ENCODE peak calls at places on chromosome 20, in seven cellular contexts. L, X, B, V, T, C and D are unnamed samples.
A peak's percentile ranks its signal among the peaks of the same experiment; 100 is the strongest.

GRCh38 chr20:20890751-20891150 is 178.3 kb upstream of the RALGAPA2 start:
- DNase-seq in X (no peak), L (no peak), T (no peak), C (no peak), V (no peak), B (no peak), D (no peak)

GRCh38 chr20:19977373-19977770 is 39.8 kb upstream of the NAA20 start:
- DNase-seq in C (no peak), X (no peak), B (no peak), V (no peak), L (no peak), T (no peak), D (no peak)

GRCh38 chr20:40558212-40558611 is 130.8 kb downstream of the MAFB start:
- DNase-seq in T (no peak), B (no peak), X (no peak), V (no peak), L (no peak), C (no peak), D (no peak)

GRCh38 chr20:34320861-34321260 is 17.7 kb upstream of the AHCY start:
- DNase-seq in C (no peak), B (no peak), L (no peak), V (no peak), X (no peak), T (no peak), D (no peak)

GRCh38 chr20:41249371-41249770 is 68.2 kb downstream of the ZHX3 start:
- DNase-seq in C (no peak), V (no peak), T (no peak), L (no peak), X (peak; percentile 92), B (peak; percentile 18), D (no peak)

GRCh38 chr20:18252597-18253451 is 35.5 kb upstream of the ZNF133 start:
- DNase-seq in T (no peak), C (no peak), X (no peak), B (peak; percentile 81), L (no peak), V (peak; percentile 73), D (no peak)

GRCh38 chr20:16701296-16701695 is 28.5 kb upstream of the SNRPB2 start:
- DNase-seq in X (peak; percentile 14), B (peak; percentile 33), V (peak; percentile 2), C (no peak), L (no peak), T (no peak), D (peak; percentile 57)

GRCh38 chr20:63543131-63543530 is 4.4 kb downstream of the SRMS start:
- DNase-seq in L (no peak), X (no peak), B (no peak), V (no peak), T (no peak), C (no peak), D (no peak)

GRCh38 chr20:44416082-44416715 is 59.5 kb upstream of the TTPAL start:
- DNase-seq in L (no peak), V (no peak), B (no peak), C (no peak), X (no peak), T (no peak), D (no peak)

GRCh38 chr20:21453676-21454075 is 56.4 kb upstream of the NKX2-4 start:
- DNase-seq in L (no peak), T (no peak), V (no peak), C (no peak), B (no peak), X (no peak), D (no peak)

GRCh38 chr20:1185316-1185741 is 548 bp upstream of the TMEM74B start:
- DNase-seq in X (no peak), B (no peak), T (peak; percentile 87), L (no peak), V (no peak), C (peak; percentile 80), D (no peak)

GRCh38 chr20:13874269-13875158 is 89.7 kb downstream of the NDUFAF5 start:
- DNase-seq in X (no peak), L (peak; percentile 25), T (no peak), B (no peak), C (no peak), V (no peak), D (no peak)

GRCh38 chr20:18904624-18905023 is 91.0 kb downstream of the SCP2D1 start:
- DNase-seq in T (no peak), B (peak; percentile 32), V (peak; percentile 1), X (no peak), L (no peak), C (no peak), D (peak; percentile 45)

GRCh38 chr20:37389241-37389747 is 43.4 kb downstream of the SRC start:
- DNase-seq in B (peak; percentile 16), L (no peak), X (no peak), T (peak; percentile 28), C (no peak), V (no peak), D (no peak)

GRCh38 chr20:37390891-37391525 is 45.1 kb downstream of the SRC start:
- DNase-seq in C (no peak), V (no peak), X (no peak), L (no peak), T (peak; percentile 19), B (peak; percentile 22), D (no peak)

GRCh38 chr20:37388831-37389230 is 42.9 kb downstream of the SRC start:
- DNase-seq in T (peak; percentile 21), X (no peak), L (no peak), V (no peak), C (no peak), B (peak; percentile 18), D (no peak)

GRCh38 chr20:37390503-37390890 is 44.6 kb downstream of the SRC start:
- DNase-seq in X (no peak), V (no peak), C (no peak), B (no peak), L (no peak), T (no peak), D (no peak)

DNA sequence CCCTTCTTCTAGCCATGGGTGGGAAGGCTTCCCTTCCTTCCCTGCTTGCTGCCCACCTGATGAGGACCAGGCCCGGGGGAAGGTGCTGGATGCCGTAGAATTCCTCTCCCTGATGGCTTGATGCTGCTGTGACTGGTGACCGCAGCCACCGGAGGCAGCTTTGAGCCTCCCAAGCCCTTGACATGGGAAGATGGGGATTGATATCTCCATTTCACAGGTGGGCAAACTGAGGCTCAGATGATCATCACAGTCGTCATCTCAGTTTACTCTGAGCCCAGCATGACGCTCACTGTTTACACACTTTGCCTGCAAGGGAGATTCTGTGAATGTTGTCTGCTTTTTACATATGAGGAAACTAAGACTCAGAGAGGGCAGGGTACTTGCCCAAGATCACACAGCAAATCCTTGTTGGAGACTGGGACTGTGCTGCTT is 43.9 kb downstream of the SRC start:
- DNase-seq in X (no peak), L (no peak), V (no peak), C (no peak), B (peak; percentile 59), T (peak; percentile 49), D (no peak)
- TF ChIP-seq CTCF in X (no peak), L (no peak), V (no peak), C (peak; percentile 34), B (peak; percentile 33), T (peak; percentile 12), D (no peak)

GRCh38 chr20:47577271-47577670 is 75.6 kb downstream of the NCOA3 start:
- DNase-seq in L (no peak), X (no peak), C (no peak), B (no peak), V (no peak), T (no peak), D (no peak)
- H3K4me3 ChIP-seq in L (no peak overlapping the region), X (peak overlapping the region; percentile 58), C (no peak overlapping the region), B (peak overlapping the region; percentile 23), V (no peak overlapping the region), T (no peak overlapping the region), D (no peak overlapping the region)

GRCh38 chr20:60952861-60953260 is 299.2 kb upstream of the CDH4 start:
- DNase-seq in C (no peak), T (no peak), B (no peak), L (no peak), V (no peak), X (no peak), D (no peak)

GRCh38 chr20:60948230-60948629 is 303.8 kb upstream of the CDH4 start:
- DNase-seq in V (no peak), B (no peak), T (no peak), C (no peak), X (no peak), L (no peak), D (no peak)

GRCh38 chr20:60953311-60953710 is 298.8 kb upstream of the CDH4 start:
- DNase-seq in X (no peak), C (no peak), L (no peak), T (no peak), B (no peak), V (no peak), D (no peak)

GRCh38 chr20:60955687-60956086 is 296.4 kb upstream of the CDH4 start:
- DNase-seq in V (no peak), T (no peak), C (no peak), X (no peak), L (no peak), B (no peak), D (no peak)

GRCh38 chr20:60950547-60950946 is 301.5 kb upstream of the CDH4 start:
- DNase-seq in B (no peak), X (no peak), L (no peak), T (no peak), V (no peak), C (no peak), D (no peak)
- TF ChIP-seq MAX in B (no peak), X (no peak), L (no peak), T (no peak), V (no peak), C (no peak), D (no peak)

GRCh38 chr20:58638467-58639181 is 12.5 kb upstream of the STX16 start:
- DNase-seq in X (no peak), T (no peak), C (no peak), L (no peak), V (no peak), B (no peak), D (no peak)

GRCh38 chr20:58636396-58636982 is 14.6 kb upstream of the STX16 start:
- DNase-seq in C (no peak), B (no peak), T (no peak), V (no peak), L (no peak), X (no peak), D (no peak)

GRCh38 chr20:58639182-58640146 is 11.6 kb upstream of the STX16 start:
- DNase-seq in L (no peak), X (no peak), T (no peak), V (no peak), B (no peak), C (no peak), D (no peak)

GRCh38 chr20:58636983-58637421 is 14.1 kb upstream of the STX16 start:
- DNase-seq in L (no peak), C (no peak), X (no peak), B (no peak), T (no peak), V (no peak), D (no peak)

GRCh38 chr20:58637466-58638198 is 13.5 kb upstream of the STX16 start:
- DNase-seq in B (no peak), L (no peak), C (no peak), V (no peak), X (no peak), T (no peak), D (no peak)
- TF ChIP-seq CTCF in B (no peak), L (no peak), C (no peak), V (no peak), X (no peak), T (no peak), D (no peak)